ENCODE peak calls at places on chromosome 7, in four cellular contexts. U, B, K and A are unnamed samples.

GRCh38 chr7:124879771-124880170 is 49.9 kb downstream of the POT1 start:
- DNase-seq in U (no peak), B (no peak), K (no peak), A (no peak)

GRCh38 chr7:132112632-132113031 is 463.6 kb downstream of the PLXNA4 start:
- DNase-seq in U (no peak), B (no peak), K (no peak), A (peak; percentile 14)

GRCh38 chr7:128271471-128272454 is 30.7 kb downstream of the LEP start:
- DNase-seq in U (no peak), B (no peak), K (peak; percentile 83), A (no peak)

GRCh38 chr7:19747740-19748339 is 25.6 kb downstream of the TMEM196 start:
- DNase-seq in U (no peak), B (no peak), K (no peak), A (no peak)

GRCh38 chr7:54292171-54292925 is 249.8 kb upstream of the VSTM2A start:
- DNase-seq in U (no peak), B (no peak), K (no peak), A (no peak)

GRCh38 chr7:121752706-121753105 is 120.3 kb upstream of the PTPRZ1 start:
- DNase-seq in U (no peak), B (no peak), K (no peak), A (peak; percentile 2)

GRCh38 chr7:48360574-48360973 is 189.3 kb downstream of the ABCA13 start:
- DNase-seq in U (no peak), B (no peak), K (no peak), A (no peak)

GRCh38 chr7:148856035-148856881 is 27.8 kb downstream of the EZH2 start:
- DNase-seq in U (no peak), B (no peak), K (no peak), A (no peak)

GRCh38 chr7:101536232-101536631 is 92.9 kb downstream of the MYL10 start:
- DNase-seq in U (no peak), B (no peak), K (no peak), A (no peak)

GRCh38 chr7:25179325-25179724 is 49.0 kb downstream of the NPVF start:
- DNase-seq in U (no peak), B (no peak), K (no peak), A (no peak)

GRCh38 chr7:100215895-100216294 is 3.9 kb upstream of the PVRIG start:
- DNase-seq in U (no peak), B (no peak), K (no peak), A (no peak)

GRCh38 chr7:157493017-157493416 is 156.2 kb downstream of the DNAJB6 start:
- DNase-seq in U (no peak), B (no peak), K (no peak), A (no peak)

GRCh38 chr7:81327873-81328272 is 409.0 kb upstream of the SEMA3C start:
- DNase-seq in U (no peak), B (no peak), K (no peak), A (no peak)

GRCh38 chr7:98866765-98867164 is 3.0 kb downstream of the TMEM130 start:
- DNase-seq in U (no peak), B (no peak), K (no peak), A (no peak)

GRCh38 chr7:1160665-1161010 is 642 bp upstream of the ZFAND2A start:
- DNase-seq in U (no peak), B (no peak), K (no peak), A (no peak)